ENCODE peak calls at places on chromosome 4, in eight cellular contexts. G, T, S, Y, B, J, X and K are unnamed samples.

GRCh38 chr4:151566053-151566452 is 157.1 kb downstream of the FHIP1A start:
- DNase-seq in G (no peak), T (no peak), S (no peak), Y (no peak), B (no peak), J (no peak), X (no peak), K (no peak)

GRCh38 chr4:145546556-145546955 is 64.9 kb downstream of the SMAD1 start:
- DNase-seq in G (no peak), T (no peak), S (no peak), Y (peak), B (no peak), J (no peak), X (no peak), K (no peak)

GRCh38 chr4:113060853-113061252 is 11.4 kb downstream of the ANK2 start:
- DNase-seq in G (no peak), T (no peak), S (no peak), Y (no peak), B (no peak), J (no peak), X (no peak), K (no peak)

GRCh38 chr4:105627620-105628019 is 75.2 kb downstream of the ARHGEF38 start:
- DNase-seq in G (no peak), T (no peak), S (no peak), Y (no peak), B (no peak), J (no peak), X (no peak), K (no peak)

GRCh38 chr4:70901607-70901983 is 574 bp upstream of the MOB1B start:
- DNase-seq in G (no peak), T (no peak), S (no peak), Y (no peak), B (no peak), J (no peak), X (no peak), K (no peak)

GRCh38 chr4:17335371-17335770 is 176.5 kb downstream of the QDPR start:
- DNase-seq in G (no peak), T (no peak), S (no peak), Y (no peak), B (no peak), J (no peak), X (no peak), K (no peak)

GRCh38 chr4:129167640-129168260 is 71.8 kb downstream of the C4orf33 start:
- DNase-seq in G (no peak), T (no peak), S (peak), Y (no peak), B (no peak), J (no peak), X (no peak), K (no peak)

GRCh38 chr4:7661846-7662506 is 227.2 kb upstream of the PSAPL1 start:
- DNase-seq in G (no peak), T (no peak), S (no peak), Y (no peak), B (no peak), J (no peak), X (no peak), K (peak)

GRCh38 chr4:45172636-45173035 is 446.3 kb upstream of the GNPDA2 start:
- DNase-seq in G (no peak), T (no peak), S (no peak), Y (no peak), B (no peak), J (no peak), X (no peak), K (peak)

GRCh38 chr4:52260507-52261302 is 209.6 kb downstream of the SPATA18 start:
- DNase-seq in G (no peak), T (no peak), S (peak), Y (no peak), B (no peak), J (no peak), X (no peak), K (no peak)

GRCh38 chr4:141792164-141792563 is 155.8 kb downstream of the IL15 start:
- DNase-seq in G (no peak), T (no peak), S (no peak), Y (no peak), B (no peak), J (no peak), X (no peak), K (no peak)

GRCh38 chr4:88526221-88526815 is 2.7 kb upstream of the PYURF start:
- DNase-seq in G (no peak), T (peak), S (no peak), Y (peak), B (no peak), J (peak), X (no peak), K (no peak)
- TF ChIP-seq CTCF in G (peak), T (no peak), S (no peak), Y (no peak), B (peak), J (no peak), X (peak), K (peak)

GRCh38 chr4:177108708-177109107 is 201.0 kb upstream of the NEIL3 start:
- DNase-seq in G (peak), T (no peak), S (no peak), Y (peak), B (no peak), J (peak), X (no peak), K (no peak)
- TF ChIP-seq CTCF in G (peak), T (no peak), S (no peak), Y (peak), B (no peak), J (peak), X (peak), K (peak)

GRCh38 chr4:176793060-176793605 is 411 bp upstream of the VEGFC start:
- DNase-seq in G (no peak), T (no peak), S (no peak), Y (no peak), B (no peak), J (no peak), X (no peak), K (peak)

GRCh38 chr4:176790398-176790797 is 2.3 kb downstream of the VEGFC start:
- DNase-seq in G (no peak), T (no peak), S (no peak), Y (no peak), B (no peak), J (no peak), X (no peak), K (no peak)

GRCh38 chr4:176789955-176790354 is 2.8 kb downstream of the VEGFC start:
- DNase-seq in G (no peak), T (no peak), S (peak), Y (peak), B (no peak), J (peak), X (no peak), K (no peak)

GRCh38 chr4:176792348-176793059 is at the start of gene VEGFC:
- DNase-seq in G (no peak), T (peak), S (peak), Y (peak), B (peak), J (peak), X (no peak), K (peak)

GRCh38 chr4:176791591-176792347 is 953 bp downstream of the VEGFC start:
- DNase-seq in G (no peak), T (peak), S (peak), Y (peak), B (peak), J (peak), X (no peak), K (no peak)
- TF ChIP-seq CTCF in G (no peak), T (no peak), S (no peak), Y (no peak), B (no peak), J (no peak), X (no peak), K (peak)

GRCh38 chr4:86594559-86595425 is 677 bp downstream of the PTPN13 start:
- DNase-seq in G (peak), T (peak), S (peak), Y (peak), B (peak), J (peak), X (peak), K (no peak)
- TF ChIP-seq CTCF in G (peak), T (no peak), S (no peak), Y (peak), B (no peak), J (peak), X (peak), K (peak)

DNA sequence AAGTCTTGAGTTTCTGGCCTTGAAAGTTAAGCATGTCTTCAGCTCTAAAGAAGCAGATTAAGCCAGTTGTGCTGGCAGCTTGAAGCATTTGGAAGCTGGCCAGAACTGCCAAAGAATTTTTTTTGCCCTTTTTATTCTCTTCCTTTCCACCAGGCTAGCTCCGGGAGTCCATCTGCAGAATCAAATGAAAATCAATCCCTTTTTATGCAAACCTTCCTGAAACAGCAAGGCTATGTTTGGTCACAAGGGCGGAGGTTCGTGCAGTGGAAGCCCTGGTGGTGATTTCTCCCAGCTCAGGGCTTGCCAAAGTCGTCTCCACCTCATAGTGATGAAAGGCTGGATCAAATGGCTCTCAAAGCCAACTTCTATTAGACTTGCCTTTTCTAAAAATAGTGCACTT is 21.6 kb upstream of the C4orf54 start:
- DNase-seq in G (no peak), T (peak), S (no peak), Y (peak), B (no peak), J (peak), X (no peak), K (no peak)
- TF ChIP-seq CTCF in G (no peak), T (no peak), S (no peak), Y (no peak), B (no peak), J (no peak), X (no peak), K (no peak)